ENCODE peak calls at places on chromosome 6, in nine cellular contexts. One of them, this sample, is unnamed.

GRCh38 chr6:158646023-158646888 is 1.7 kb upstream of the DYNLT1 start:
- DNase-seq in endothelial cell of umbilical vein: no peak
- DNase-seq in WTC11: no peak
- DNase-seq in SK-N-SH: no peak
- DNase-seq in A549: no peak
- DNase-seq in H1: no peak
- DNase-seq in HCT116: no peak
- DNase-seq in HepG2: no peak
- DNase-seq in GM12878: no peak
- DNase-seq in this sample: no peak

GRCh38 chr6:63964347-63964746 is 328.7 kb downstream of the PHF3 start:
- DNase-seq in endothelial cell of umbilical vein: no peak
- DNase-seq in WTC11: no peak
- DNase-seq in SK-N-SH: no peak
- DNase-seq in A549: no peak
- DNase-seq in H1: no peak
- DNase-seq in HCT116: no peak
- DNase-seq in HepG2: no peak
- DNase-seq in GM12878: no peak
- DNase-seq in this sample: no peak

GRCh38 chr6:73078333-73078732 is 147.0 kb downstream of the KHDC1L start:
- DNase-seq in endothelial cell of umbilical vein: no peak
- DNase-seq in WTC11: no peak
- DNase-seq in SK-N-SH: no peak
- DNase-seq in A549: no peak
- DNase-seq in H1: no peak
- DNase-seq in HCT116: no peak
- DNase-seq in HepG2: no peak
- DNase-seq in GM12878: no peak
- DNase-seq in this sample: no peak

GRCh38 chr6:104509355-104509754 is 350.4 kb downstream of the HACE1 start:
- DNase-seq in endothelial cell of umbilical vein: no peak
- DNase-seq in WTC11: no peak
- DNase-seq in SK-N-SH: no peak
- DNase-seq in A549: no peak
- DNase-seq in H1: no peak
- DNase-seq in HCT116: no peak
- DNase-seq in HepG2: no peak
- DNase-seq in GM12878: no peak
- DNase-seq in this sample: no peak

GRCh38 chr6:146915671-146916127 is 288.5 kb upstream of the STXBP5 start:
- DNase-seq in endothelial cell of umbilical vein: peak; percentile 60
- DNase-seq in WTC11: no peak
- DNase-seq in SK-N-SH: no peak
- DNase-seq in A549: peak; percentile 16
- DNase-seq in H1: no peak
- DNase-seq in HCT116: no peak
- DNase-seq in HepG2: no peak
- DNase-seq in GM12878: no peak
- DNase-seq in this sample: peak; percentile 74

GRCh38 chr6:1244278-1244677 is 67.6 kb upstream of the FOXQ1 start:
- DNase-seq in endothelial cell of umbilical vein: no peak
- DNase-seq in WTC11: no peak
- DNase-seq in SK-N-SH: no peak
- DNase-seq in A549: no peak
- DNase-seq in H1: no peak
- DNase-seq in HCT116: no peak
- DNase-seq in HepG2: no peak
- DNase-seq in GM12878: no peak
- DNase-seq in this sample: no peak

GRCh38 chr6:101666256-101666655 is 272.7 kb downstream of the GRIK2 start:
- DNase-seq in endothelial cell of umbilical vein: no peak
- DNase-seq in WTC11: no peak
- DNase-seq in SK-N-SH: no peak
- DNase-seq in A549: peak; percentile 30
- DNase-seq in H1: no peak
- DNase-seq in HCT116: peak; percentile 42
- DNase-seq in HepG2: peak; percentile 0
- DNase-seq in GM12878: no peak
- DNase-seq in this sample: no peak

GRCh38 chr6:111776236-111777189 is 96.7 kb downstream of the FYN start:
- DNase-seq in endothelial cell of umbilical vein: no peak
- DNase-seq in WTC11: no peak
- DNase-seq in SK-N-SH: no peak
- DNase-seq in A549: no peak
- DNase-seq in H1: no peak
- DNase-seq in HCT116: no peak
- DNase-seq in HepG2: no peak
- DNase-seq in GM12878: no peak
- DNase-seq in this sample: no peak

GRCh38 chr6:90285611-90286381 is 10.8 kb downstream of the BACH2 start:
- DNase-seq in endothelial cell of umbilical vein: peak; percentile 90
- DNase-seq in WTC11: peak; percentile 62
- DNase-seq in SK-N-SH: peak; percentile 36
- DNase-seq in A549: peak; percentile 76
- DNase-seq in H1: no peak
- DNase-seq in HCT116: peak; percentile 76
- DNase-seq in HepG2: peak; percentile 18
- DNase-seq in GM12878: peak; percentile 71
- DNase-seq in this sample: peak; percentile 87

GRCh38 chr6:108948252-108948651 is 100.0 kb downstream of the ARMC2 start:
- DNase-seq in endothelial cell of umbilical vein: peak; percentile 40
- DNase-seq in WTC11: no peak
- DNase-seq in SK-N-SH: peak; percentile 70
- DNase-seq in A549: no peak
- DNase-seq in H1: no peak
- DNase-seq in HCT116: no peak
- DNase-seq in HepG2: no peak
- DNase-seq in GM12878: no peak
- DNase-seq in this sample: no peak

DNA sequence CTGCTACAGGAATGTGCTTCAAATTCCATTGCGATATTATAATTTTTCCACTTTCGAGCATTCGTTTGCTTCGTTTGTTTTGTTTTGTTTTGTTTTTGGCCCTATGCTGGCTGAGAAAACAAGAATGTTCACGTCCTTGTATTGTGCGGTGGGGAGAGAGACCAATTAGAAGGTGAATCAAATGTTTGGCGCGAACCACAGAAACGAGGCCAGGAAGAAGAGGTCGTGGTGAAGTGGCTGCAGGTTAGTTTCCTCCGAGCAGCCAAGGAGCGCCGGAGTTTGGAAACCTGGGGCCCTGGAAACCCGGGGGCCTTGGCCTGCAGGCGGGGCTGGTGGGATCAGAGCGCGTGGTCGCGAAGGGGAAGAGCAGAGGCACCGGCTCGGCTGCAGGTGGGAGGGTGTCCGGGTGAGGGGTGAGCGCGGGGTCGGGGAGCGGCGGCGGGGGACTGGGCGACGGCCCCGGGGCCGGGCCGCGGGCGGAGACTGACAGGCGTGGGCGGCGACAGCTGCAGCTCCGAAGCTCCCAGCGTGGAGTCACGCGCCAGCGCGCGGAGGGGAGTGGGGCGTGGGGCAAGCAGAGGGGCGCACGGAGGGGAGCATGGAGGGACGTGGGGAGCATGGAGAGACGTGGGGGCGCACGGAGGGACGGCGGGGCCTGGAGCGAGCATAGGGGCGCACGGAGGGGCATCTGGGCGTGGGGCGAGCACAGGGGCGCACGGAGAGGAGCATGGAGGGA is 141.5 kb upstream of the PDE10A start:
- DNase-seq in endothelial cell of umbilical vein: peak; percentile 2
- DNase-seq in WTC11: peak; percentile 47
- DNase-seq in SK-N-SH: no peak
- DNase-seq in A549: no peak
- DNase-seq in H1: no peak
- DNase-seq in HCT116: no peak
- DNase-seq in HepG2: no peak
- DNase-seq in GM12878: no peak
- DNase-seq in this sample: no peak
- TF ChIP-seq MAX in endothelial cell of umbilical vein: no peak
- TF ChIP-seq MAX in WTC11: peak; percentile 17
- TF ChIP-seq MAX in SK-N-SH: no peak
- TF ChIP-seq MAX in A549: no peak
- TF ChIP-seq MAX in H1: peak; percentile 32
- TF ChIP-seq MAX in HCT116: no peak
- TF ChIP-seq MAX in HepG2: no peak
- TF ChIP-seq MAX in GM12878: no peak
- TF ChIP-seq MAX in this sample: no peak

DNA sequence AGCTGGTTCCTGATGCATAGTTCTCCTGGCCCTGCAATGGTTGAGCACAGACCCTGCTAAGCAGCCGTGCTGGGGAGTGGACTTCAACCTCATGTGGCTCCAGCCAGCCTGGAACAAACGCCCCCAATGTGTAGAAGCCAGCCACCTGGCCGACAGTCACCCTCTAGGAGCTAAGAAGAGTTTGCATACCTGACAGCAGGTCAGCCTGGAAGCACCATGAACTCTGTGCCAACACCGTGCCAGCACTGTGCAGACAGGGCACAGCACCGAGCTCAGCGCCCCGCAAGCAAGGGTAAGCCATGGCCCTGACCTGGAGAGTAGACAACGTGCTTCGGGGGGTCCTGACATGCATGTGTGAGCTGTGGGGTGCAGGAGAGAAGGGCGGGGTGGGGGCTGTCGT is 356.3 kb downstream of the ZFAND3 start:
- DNase-seq in endothelial cell of umbilical vein: no peak
- DNase-seq in WTC11: no peak
- DNase-seq in SK-N-SH: no peak
- DNase-seq in A549: no peak
- DNase-seq in H1: no peak
- DNase-seq in HCT116: no peak
- DNase-seq in HepG2: peak; percentile 50
- DNase-seq in GM12878: no peak
- DNase-seq in this sample: no peak
- TF ChIP-seq MAX in endothelial cell of umbilical vein: no peak
- TF ChIP-seq MAX in WTC11: no peak
- TF ChIP-seq MAX in SK-N-SH: no peak
- TF ChIP-seq MAX in A549: no peak
- TF ChIP-seq MAX in H1: no peak
- TF ChIP-seq MAX in HCT116: no peak
- TF ChIP-seq MAX in HepG2: no peak
- TF ChIP-seq MAX in GM12878: no peak
- TF ChIP-seq MAX in this sample: no peak

GRCh38 chr6:170439366-170440351 is 113.4 kb downstream of the PSMB1 start:
- DNase-seq in endothelial cell of umbilical vein: no peak
- DNase-seq in WTC11: no peak
- DNase-seq in SK-N-SH: peak; percentile 29
- DNase-seq in A549: no peak
- DNase-seq in H1: no peak
- DNase-seq in HCT116: no peak
- DNase-seq in HepG2: no peak
- DNase-seq in GM12878: no peak
- DNase-seq in this sample: no peak

GRCh38 chr6:170440437-170440836 is 112.7 kb downstream of the PSMB1 start:
- DNase-seq in endothelial cell of umbilical vein: no peak
- DNase-seq in WTC11: no peak
- DNase-seq in SK-N-SH: peak; percentile 24
- DNase-seq in A549: no peak
- DNase-seq in H1: no peak
- DNase-seq in HCT116: no peak
- DNase-seq in HepG2: no peak
- DNase-seq in GM12878: no peak
- DNase-seq in this sample: no peak

GRCh38 chr6:170438861-170439260 is 114.2 kb downstream of the PSMB1 start:
- DNase-seq in endothelial cell of umbilical vein: no peak
- DNase-seq in WTC11: no peak
- DNase-seq in SK-N-SH: no peak
- DNase-seq in A549: no peak
- DNase-seq in H1: no peak
- DNase-seq in HCT116: no peak
- DNase-seq in HepG2: no peak
- DNase-seq in GM12878: no peak
- DNase-seq in this sample: no peak

GRCh38 chr6:170437719-170438401 is 115.2 kb downstream of the PSMB1 start:
- DNase-seq in endothelial cell of umbilical vein: no peak
- DNase-seq in WTC11: no peak
- DNase-seq in SK-N-SH: no peak
- DNase-seq in A549: no peak
- DNase-seq in H1: no peak
- DNase-seq in HCT116: no peak
- DNase-seq in HepG2: no peak
- DNase-seq in GM12878: no peak
- DNase-seq in this sample: no peak

DNA sequence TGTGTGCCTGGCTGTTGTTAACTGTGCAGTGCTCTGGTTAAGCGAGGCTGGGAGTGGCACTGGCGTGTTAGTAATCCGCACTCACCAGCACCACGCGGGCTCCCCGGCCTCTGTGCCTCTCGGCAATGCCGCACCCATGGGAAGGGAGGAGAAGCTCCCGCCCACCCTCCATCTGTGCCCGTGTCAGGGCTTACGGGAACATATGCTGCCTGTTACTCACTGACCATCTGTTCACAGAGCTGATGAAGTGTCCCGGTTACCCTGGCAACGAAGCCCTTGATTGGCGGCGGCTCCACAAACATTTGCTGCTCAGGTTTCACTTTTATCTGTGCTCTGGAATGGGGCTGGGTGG is 114.7 kb downstream of the PSMB1 start:
- DNase-seq in endothelial cell of umbilical vein: peak; percentile 86
- DNase-seq in WTC11: peak; percentile 73
- DNase-seq in SK-N-SH: peak; percentile 96
- DNase-seq in A549: peak; percentile 72
- DNase-seq in H1: peak; percentile 27
- DNase-seq in HCT116: peak; percentile 12
- DNase-seq in HepG2: peak; percentile 91
- DNase-seq in GM12878: no peak
- DNase-seq in this sample: peak; percentile 49
- TF ChIP-seq MAX in endothelial cell of umbilical vein: peak; percentile 25
- TF ChIP-seq MAX in WTC11: no peak
- TF ChIP-seq MAX in SK-N-SH: peak; percentile 79
- TF ChIP-seq MAX in A549: peak; percentile 25
- TF ChIP-seq MAX in H1: peak; percentile 46
- TF ChIP-seq MAX in HCT116: no peak
- TF ChIP-seq MAX in HepG2: no peak
- TF ChIP-seq MAX in GM12878: no peak
- TF ChIP-seq MAX in this sample: no peak

GRCh38 chr6:53161481-53162009 is 12.9 kb upstream of the GCM1 start:
- DNase-seq in endothelial cell of umbilical vein: peak; percentile 40
- DNase-seq in WTC11: no peak
- DNase-seq in SK-N-SH: no peak
- DNase-seq in A549: no peak
- DNase-seq in H1: no peak
- DNase-seq in HCT116: no peak
- DNase-seq in HepG2: no peak
- DNase-seq in GM12878: no peak
- DNase-seq in this sample: no peak
- TF ChIP-seq MAX in endothelial cell of umbilical vein: no peak
- TF ChIP-seq MAX in WTC11: no peak
- TF ChIP-seq MAX in SK-N-SH: no peak
- TF ChIP-seq MAX in A549: no peak
- TF ChIP-seq MAX in H1: no peak
- TF ChIP-seq MAX in HCT116: no peak
- TF ChIP-seq MAX in HepG2: no peak
- TF ChIP-seq MAX in GM12878: no peak
- TF ChIP-seq MAX in this sample: no peak

GRCh38 chr6:52739627-52740026 is 23.6 kb downstream of the GSTA2 start:
- DNase-seq in endothelial cell of umbilical vein: no peak
- DNase-seq in WTC11: no peak
- DNase-seq in SK-N-SH: no peak
- DNase-seq in A549: no peak
- DNase-seq in H1: no peak
- DNase-seq in HCT116: no peak
- DNase-seq in HepG2: no peak
- DNase-seq in GM12878: no peak
- DNase-seq in this sample: no peak
- TF ChIP-seq MAX in endothelial cell of umbilical vein: no peak
- TF ChIP-seq MAX in WTC11: no peak
- TF ChIP-seq MAX in SK-N-SH: no peak
- TF ChIP-seq MAX in A549: no peak
- TF ChIP-seq MAX in H1: no peak
- TF ChIP-seq MAX in HCT116: no peak
- TF ChIP-seq MAX in HepG2: no peak
- TF ChIP-seq MAX in GM12878: no peak
- TF ChIP-seq MAX in this sample: no peak

This sample was measured in NB4.